ENCODE peak calls at places on chromosome 12, in five cellular contexts. M is T47D, H is brain microvascular endothelial cell, X is GDM1, D is T-helper 1 cell. J is an unnamed sample.

GRCh38 chr12:70011353-70011752 is 186.3 kb downstream of the MYRFL start:
- DNase-seq in H (no peak), M (no peak), X (no peak), D (no peak), J (no peak)

GRCh38 chr12:3299929-3300832 is 190.8 kb upstream of the PRMT8 start:
- DNase-seq in D (peak; percentile 71), H (peak; percentile 81), X (peak; percentile 34), M (peak; percentile 90), J (peak; percentile 74)

GRCh38 chr12:103758310-103759089 is 82.5 kb downstream of the NT5DC3 start:
- DNase-seq in D (no peak), X (no peak), H (no peak), M (no peak), J (no peak)

GRCh38 chr12:3336606-3337311 is 154.2 kb upstream of the PRMT8 start:
- DNase-seq in X (no peak), M (no peak), H (no peak), D (no peak), J (no peak)

GRCh38 chr12:80567391-80567790 is 123.4 kb downstream of the PTPRQ start:
- DNase-seq in X (no peak), H (no peak), D (no peak), M (no peak), J (no peak)

GRCh38 chr12:123063535-123063934 is 83.1 kb downstream of the ARL6IP4 start:
- DNase-seq in X (peak; percentile 24), D (no peak), H (no peak), M (peak; percentile 49), J (peak; percentile 38)

GRCh38 chr12:75960086-75960910 is 71.3 kb downstream of the PHLDA1 start:
- DNase-seq in H (no peak), M (peak; percentile 39), D (no peak), X (no peak), J (no peak)

GRCh38 chr12:131642771-131643170 is 68.1 kb upstream of the SFSWAP start:
- DNase-seq in H (no peak), D (no peak), M (no peak), X (no peak), J (no peak)

GRCh38 chr12:85016423-85016822 is 19.7 kb downstream of the TSPAN19 start:
- DNase-seq in H (peak; percentile 95), X (no peak), D (no peak), M (no peak), J (peak; percentile 78)

GRCh38 chr12:23464241-23464812 is 485.1 kb downstream of the SOX5 start:
- DNase-seq in D (no peak), M (no peak), X (no peak), H (no peak), J (no peak)

GRCh38 chr12:27995406-27995805 is 22.9 kb upstream of the PTHLH start:
- DNase-seq in H (no peak), X (no peak), M (no peak), D (no peak), J (no peak)

GRCh38 chr12:79661629-79662028 is 29.1 kb downstream of the PAWR start:
- DNase-seq in H (no peak), X (no peak), D (no peak), M (no peak), J (no peak)

GRCh38 chr12:97168804-97169203 is 261.7 kb downstream of the NEDD1 start:
- DNase-seq in M (peak; percentile 71), D (no peak), H (no peak), X (no peak), J (no peak)

GRCh38 chr12:25186788-25187397 is 8.1 kb downstream of the DNAI7 start:
- DNase-seq in D (no peak), X (no peak), H (peak; percentile 29), M (no peak), J (no peak)

GRCh38 chr12:15701212-15701611 is 88.0 kb downstream of the EPS8 start:
- DNase-seq in M (no peak), X (no peak), H (peak; percentile 46), D (no peak), J (no peak)

GRCh38 chr12:52413787-52414345 is 7.7 kb upstream of the KRT82 start:
- DNase-seq in X (no peak), H (no peak), D (no peak), M (no peak), J (no peak)

GRCh38 chr12:123431951-123432886 is 4.3 kb downstream of the RILPL2 start:
- DNase-seq in X (peak; percentile 64), D (peak; percentile 23), M (no peak), H (no peak), J (no peak)

GRCh38 chr12:52212701-52213540 is 20.1 kb upstream of the KRT7 start:
- DNase-seq in X (no peak), D (no peak), H (no peak), M (no peak), J (no peak)

GRCh38 chr12:119990382-119990874 is 1.4 kb downstream of the BICDL1 start:
- DNase-seq in X (no peak), M (peak; percentile 15), D (no peak), H (no peak), J (no peak)

GRCh38 chr12:18753481-18754117 is 15.7 kb downstream of the CAPZA3 start:
- DNase-seq in H (peak; percentile 15), X (no peak), M (no peak), D (no peak), J (no peak)

GRCh38 chr12:62600038-62600437 is 133.4 kb downstream of the MON2 start:
- DNase-seq in H (no peak), M (peak; percentile 36), D (no peak), X (no peak), J (peak; percentile 48)

GRCh38 chr12:51421266-51421884 is 3.3 kb upstream of the SLC4A8 start:
- DNase-seq in X (peak; percentile 41), M (peak; percentile 87), H (peak; percentile 45), D (peak; percentile 22), J (peak; percentile 60)

GRCh38 chr12:14272954-14273910 is 92.2 kb upstream of the ATF7IP start:
- DNase-seq in X (peak; percentile 21), H (no peak), M (no peak), D (no peak), J (no peak)

GRCh38 chr12:9922429-9922828 is 9.7 kb downstream of the CLEC2A start:
- DNase-seq in D (no peak), M (no peak), X (no peak), H (no peak), J (no peak)

GRCh38 chr12:103580026-103580425 is 7.0 kb upstream of the STAB2 start:
- DNase-seq in H (no peak), M (no peak), X (no peak), D (no peak), J (no peak)

GRCh38 chr12:67681941-67682340 is 33.4 kb downstream of the DYRK2 start:
- DNase-seq in D (no peak), M (no peak), H (no peak), X (no peak), J (no peak)

GRCh38 chr12:16348435-16349131 is 1.1 kb downstream of the MGST1 start:
- DNase-seq in H (no peak), X (no peak), M (no peak), D (no peak), J (no peak)

GRCh38 chr12:16828891-16829290 is 222.9 kb upstream of the LMO3 start:
- DNase-seq in D (no peak), M (no peak), X (no peak), H (no peak), J (no peak)

GRCh38 chr12:9064815-9065606 is 50.7 kb downstream of the A2M start:
- DNase-seq in M (peak; percentile 83), H (peak; percentile 9), D (no peak), X (no peak), J (peak; percentile 60)

J was measured in A549.